ENCODE peak calls at places on chromosome 4, in eight cellular contexts. F is coronary artery; E is Calu3; Y is astrocyte; O is Caco-2; Q is nephron progenitor cell; U is Right ventricle myocardium superior; M is activated CD8-positive, alpha-beta memory T cell treated with anti-CD3 and anti-CD28 coated beads for 1 hour. G is an unnamed sample.

GRCh38 chr4:142615324-142615665 is 230.8 kb downstream of the INPP4B start:
- DNase-seq in E (no peak), M (no peak), F (no peak), O (no peak), Q (no peak), Y (peak; percentile 87), U (no peak), G (no peak)

GRCh38 chr4:81454498-81454897 is 17.2 kb downstream of the RASGEF1B start:
- DNase-seq in M (no peak), O (no peak), F (no peak), Q (no peak), Y (no peak), U (no peak), E (no peak), G (no peak)

GRCh38 chr4:112099701-112100289 is 45.5 kb upstream of the FAM241A start:
- DNase-seq in F (no peak), Y (peak; percentile 39), O (no peak), U (no peak), M (no peak), Q (no peak), E (no peak), G (no peak)

GRCh38 chr4:123977623-123978022 is 581.0 kb downstream of the SPRY1 start:
- DNase-seq in E (no peak), M (no peak), F (no peak), Q (no peak), U (no peak), O (no peak), Y (peak; percentile 60), G (no peak)

GRCh38 chr4:118756958-118757357 is 71.8 kb downstream of the METTL14 start:
- DNase-seq in M (no peak), Y (no peak), U (no peak), Q (no peak), O (no peak), F (no peak), E (no peak), G (no peak)

GRCh38 chr4:107837298-107837697 is 12.6 kb downstream of the SGMS2 start:
- DNase-seq in Q (no peak), O (no peak), E (no peak), U (peak; percentile 55), F (no peak), M (no peak), Y (no peak), G (no peak)

GRCh38 chr4:40325406-40326019 is 9.6 kb upstream of the CHRNA9 start:
- DNase-seq in O (peak; percentile 59), U (no peak), M (no peak), Q (peak; percentile 49), Y (peak; percentile 53), F (no peak), E (peak; percentile 41), G (no peak)

GRCh38 chr4:26992657-26993361 is 132.2 kb downstream of the STIM2 start:
- DNase-seq in F (no peak), Q (no peak), O (no peak), M (no peak), Y (peak; percentile 94), E (no peak), U (no peak), G (no peak)

GRCh38 chr4:3233391-3234071 is 15.4 kb upstream of the MSANTD1 start:
- DNase-seq in F (no peak), U (no peak), M (no peak), O (no peak), E (no peak), Q (no peak), Y (no peak), G (no peak)

GRCh38 chr4:112944006-112944405 is 105.4 kb upstream of the ANK2 start:
- DNase-seq in Y (no peak), Q (no peak), O (no peak), U (no peak), F (no peak), M (no peak), E (no peak), G (no peak)

G was measured in esophagus squamous epithelium.